ENCODE peak calls at places on chromosomes 11 and 22, in nine cellular contexts. X is coronary artery, W is HFFc6, H is PC-3, C is GM12865, P is body of pancreas, N is fibroblast of lung, J is AG04450, O is cardiac fibroblast. B is an unnamed sample.

GRCh38 chr11:120746395-120746794 is 234.8 kb downstream of the GRIK4 start:
- DNase-seq in X (no peak), O (no peak), P (no peak), H (no peak), C (no peak), N (no peak), W (no peak), J (no peak), B (no peak)

GRCh38 chr11:38191101-38191500 is 1593.1 kb upstream of the RAG2 start:
- DNase-seq in H (peak), W (no peak), J (no peak), N (no peak), C (no peak), O (no peak), P (no peak), X (no peak), B (no peak)

GRCh38 chr22:46657996-46658947 is 38.1 kb downstream of the GRAMD4 start:
- DNase-seq in H (peak), O (no peak), W (no peak), P (no peak), C (no peak), N (no peak), X (no peak), J (no peak), B (no peak)

GRCh38 chr11:120931057-120931779 is 92.7 kb upstream of the TBCEL start:
- DNase-seq in H (no peak), P (no peak), N (no peak), O (no peak), J (no peak), C (peak), W (no peak), X (no peak), B (no peak)

GRCh38 chr22:30221121-30221992 is 25.2 kb downstream of the LIF start:
- DNase-seq in W (no peak), C (peak), P (no peak), J (no peak), X (no peak), H (no peak), O (no peak), N (no peak), B (peak)

GRCh38 chr11:13314676-13315394 is 37.2 kb downstream of the BMAL1 start:
- DNase-seq in X (no peak), P (no peak), W (no peak), J (no peak), N (no peak), O (no peak), C (no peak), H (no peak), B (no peak)

GRCh38 chr11:72443016-72443415 is 8.7 kb upstream of the CLPB start:
- DNase-seq in P (no peak), W (no peak), X (no peak), O (peak), N (peak), H (no peak), C (no peak), J (no peak), B (no peak)

GRCh38 chr11:104320956-104321355 is 157.0 kb upstream of the PDGFD start:
- DNase-seq in H (no peak), X (no peak), P (no peak), N (no peak), C (no peak), J (no peak), W (no peak), O (no peak), B (no peak)

GRCh38 chr11:2529636-2530035 is 84.8 kb downstream of the KCNQ1 start:
- DNase-seq in W (no peak), O (no peak), H (no peak), P (peak), N (no peak), J (no peak), C (no peak), X (no peak), B (no peak)

GRCh38 chr11:78202733-78203167 is 14.0 kb downstream of the USP35 start:
- DNase-seq in O (no peak), C (peak), P (peak), H (no peak), N (no peak), J (no peak), W (no peak), X (no peak), B (no peak)

GRCh38 chr11:20360650-20361049 is 2.9 kb upstream of the HTATIP2 start:
- DNase-seq in N (peak), C (peak), W (no peak), O (peak), X (no peak), H (peak), J (no peak), P (no peak), B (no peak)

GRCh38 chr11:1521382-1522080 is 35.0 kb upstream of the MOB2 start:
- DNase-seq in O (no peak), N (no peak), P (no peak), X (no peak), W (no peak), H (no peak), J (no peak), C (peak), B (peak)

GRCh38 chr22:24822471-24822870 is 16.5 kb downstream of the SGSM1 start:
- DNase-seq in C (no peak), H (no peak), X (no peak), J (no peak), O (no peak), P (peak), N (no peak), W (no peak), B (no peak)

GRCh38 chr11:60872952-60873524 is 5.7 kb downstream of the ZP1 start:
- DNase-seq in X (no peak), W (peak), C (no peak), J (peak), P (no peak), O (peak), N (peak), H (no peak), B (no peak)

GRCh38 chr11:43404836-43405479 is 46.2 kb downstream of the TTC17 start:
- DNase-seq in C (no peak), P (no peak), W (no peak), O (peak), X (no peak), N (no peak), H (no peak), J (no peak), B (no peak)
- TF ChIP-seq CTCF in C (no peak), P (no peak), W (no peak), O (no peak), X (no peak), N (no peak), H (no peak), J (no peak), B (no peak)

DNA sequence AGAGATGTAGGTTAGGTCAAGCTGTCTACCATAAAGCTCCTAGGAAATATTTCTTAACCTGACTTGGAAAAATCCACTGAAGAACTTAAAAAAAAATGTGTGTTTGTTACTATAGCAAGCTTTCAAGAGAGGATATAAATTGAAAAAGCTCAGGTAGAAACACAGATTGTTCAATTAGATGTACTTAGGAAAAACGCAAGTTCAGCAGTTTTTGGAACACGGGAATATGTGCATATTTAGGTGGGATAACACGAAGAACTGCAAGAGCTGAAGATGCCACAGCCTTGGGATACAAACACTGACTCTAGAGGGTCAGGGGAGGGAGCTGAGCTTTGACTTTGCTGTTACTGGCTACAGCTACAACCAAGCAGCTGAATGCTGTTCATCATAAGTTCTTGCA is 77.8 kb upstream of the FSHB start:
- DNase-seq in C (no peak), P (no peak), H (no peak), X (no peak), N (no peak), W (no peak), J (no peak), O (no peak), B (no peak)
- TF ChIP-seq CTCF in C (no peak), P (no peak), H (no peak), X (no peak), N (no peak), W (no peak), J (no peak), O (no peak), B (no peak)

GRCh38 chr11:66130978-66131377 is 60.9 kb downstream of the PACS1 start:
- DNase-seq in W (no peak), C (no peak), P (no peak), X (no peak), J (no peak), N (no peak), H (no peak), O (no peak), B (no peak)

GRCh38 chr11:66123902-66124301 is 53.8 kb downstream of the PACS1 start:
- DNase-seq in X (no peak), W (no peak), C (no peak), P (peak), H (no peak), N (no peak), O (no peak), J (no peak), B (no peak)

GRCh38 chr11:66126064-66126463 is 56.0 kb downstream of the PACS1 start:
- DNase-seq in P (peak), O (no peak), H (no peak), C (peak), J (no peak), W (no peak), X (no peak), N (no peak), B (no peak)

GRCh38 chr11:66124564-66124963 is 54.5 kb downstream of the PACS1 start:
- DNase-seq in H (peak), W (peak), O (peak), J (no peak), N (peak), C (no peak), P (no peak), X (no peak), B (no peak)

DNA sequence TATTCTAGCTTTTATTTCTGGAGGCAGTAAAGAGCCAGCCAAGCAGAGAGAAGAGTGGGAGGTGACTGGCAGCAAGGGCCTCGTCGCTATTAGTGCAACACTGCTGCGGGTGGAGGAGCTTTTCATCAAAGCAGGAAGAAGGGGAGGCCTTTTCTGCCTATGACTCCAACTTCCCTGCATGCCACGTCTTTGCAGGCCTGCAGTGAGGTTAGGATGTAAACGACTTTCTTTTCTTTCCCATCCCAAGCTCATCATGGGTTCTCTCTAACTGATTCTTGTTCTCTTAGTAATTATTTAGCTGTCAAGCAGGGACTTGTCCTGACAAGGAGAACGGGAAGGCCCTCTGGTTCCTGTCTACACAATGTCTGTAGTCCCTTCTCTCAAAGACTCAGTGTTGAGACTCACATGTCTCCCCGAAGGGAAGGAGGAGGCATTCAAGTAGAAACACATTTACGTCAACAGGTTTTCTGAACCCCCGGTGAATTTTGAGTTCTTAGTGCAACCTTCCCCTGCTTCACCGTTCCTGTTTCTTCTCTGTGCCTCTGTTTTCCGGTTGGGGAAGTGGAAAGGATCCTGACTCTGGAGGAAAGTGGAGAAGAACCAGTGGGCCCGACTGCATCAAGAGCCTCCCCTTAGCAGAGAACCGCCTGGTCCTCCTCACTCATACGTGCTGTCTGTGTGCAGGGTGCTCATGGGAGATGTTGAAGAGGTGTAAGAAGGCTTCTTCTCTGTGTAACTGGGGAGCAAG is 56.9 kb downstream of the PACS1 start:
- DNase-seq in C (peak), W (peak), N (peak), X (peak), J (no peak), O (peak), P (peak), H (no peak), B (no peak)
- TF ChIP-seq CTCF in C (no peak), W (no peak), N (no peak), X (no peak), J (no peak), O (no peak), P (no peak), H (no peak), B (no peak)

DNA sequence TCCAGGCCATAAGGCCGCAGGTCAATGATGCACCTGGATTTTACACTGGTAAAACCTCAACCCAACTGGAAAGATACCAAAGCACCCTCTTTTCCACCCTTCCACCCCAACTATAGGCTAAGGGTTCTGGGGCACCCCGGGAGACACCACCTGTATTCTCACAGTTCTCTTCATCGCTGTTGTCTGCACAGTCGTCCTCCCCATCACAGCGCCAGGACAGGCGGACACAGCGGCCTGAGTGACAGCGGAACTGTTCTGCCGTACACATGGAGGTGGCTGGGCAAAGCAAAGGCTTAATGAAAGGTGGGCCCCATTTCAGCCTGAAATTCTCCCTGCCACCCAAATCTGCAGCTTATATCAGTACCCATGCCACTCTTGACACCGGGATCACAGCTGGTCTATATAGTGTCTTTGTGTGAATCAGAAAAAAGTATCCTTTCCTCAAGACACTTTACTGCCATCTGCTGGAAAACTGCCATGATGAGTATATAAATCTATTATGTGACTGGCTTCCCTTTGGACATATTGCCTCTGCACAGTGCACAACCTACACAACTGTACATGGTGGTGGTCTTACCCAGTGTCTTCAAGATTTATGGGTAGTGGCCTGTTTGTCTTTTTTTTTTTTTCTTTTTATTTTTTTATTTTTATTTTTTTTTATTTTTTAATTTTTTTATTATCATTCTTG is 21.5 kb downstream of the LRP4 start:
- DNase-seq in C (peak), W (peak), N (peak), H (peak), J (no peak), O (peak), X (no peak), P (no peak), B (peak)
- TF ChIP-seq CTCF in C (peak), W (peak), N (peak), H (peak), J (peak), O (peak), X (no peak), P (no peak), B (peak)

GRCh38 chr22:44003776-44004460 is 20.2 kb upstream of the PARVB start:
- DNase-seq in J (no peak), C (no peak), W (no peak), H (no peak), O (no peak), X (no peak), N (no peak), P (no peak), B (no peak)
- TF ChIP-seq CTCF in J (peak), C (no peak), W (no peak), H (no peak), O (peak), X (no peak), N (no peak), P (no peak), B (no peak)

GRCh38 chr11:117229411-117229810 is 2.5 kb downstream of the PCSK7 start:
- DNase-seq in N (no peak), P (no peak), O (no peak), J (no peak), H (no peak), W (no peak), X (peak), C (no peak), B (no peak)
- TF ChIP-seq CTCF in N (no peak), P (no peak), O (no peak), J (no peak), H (no peak), W (no peak), X (no peak), C (no peak), B (no peak)

DNA sequence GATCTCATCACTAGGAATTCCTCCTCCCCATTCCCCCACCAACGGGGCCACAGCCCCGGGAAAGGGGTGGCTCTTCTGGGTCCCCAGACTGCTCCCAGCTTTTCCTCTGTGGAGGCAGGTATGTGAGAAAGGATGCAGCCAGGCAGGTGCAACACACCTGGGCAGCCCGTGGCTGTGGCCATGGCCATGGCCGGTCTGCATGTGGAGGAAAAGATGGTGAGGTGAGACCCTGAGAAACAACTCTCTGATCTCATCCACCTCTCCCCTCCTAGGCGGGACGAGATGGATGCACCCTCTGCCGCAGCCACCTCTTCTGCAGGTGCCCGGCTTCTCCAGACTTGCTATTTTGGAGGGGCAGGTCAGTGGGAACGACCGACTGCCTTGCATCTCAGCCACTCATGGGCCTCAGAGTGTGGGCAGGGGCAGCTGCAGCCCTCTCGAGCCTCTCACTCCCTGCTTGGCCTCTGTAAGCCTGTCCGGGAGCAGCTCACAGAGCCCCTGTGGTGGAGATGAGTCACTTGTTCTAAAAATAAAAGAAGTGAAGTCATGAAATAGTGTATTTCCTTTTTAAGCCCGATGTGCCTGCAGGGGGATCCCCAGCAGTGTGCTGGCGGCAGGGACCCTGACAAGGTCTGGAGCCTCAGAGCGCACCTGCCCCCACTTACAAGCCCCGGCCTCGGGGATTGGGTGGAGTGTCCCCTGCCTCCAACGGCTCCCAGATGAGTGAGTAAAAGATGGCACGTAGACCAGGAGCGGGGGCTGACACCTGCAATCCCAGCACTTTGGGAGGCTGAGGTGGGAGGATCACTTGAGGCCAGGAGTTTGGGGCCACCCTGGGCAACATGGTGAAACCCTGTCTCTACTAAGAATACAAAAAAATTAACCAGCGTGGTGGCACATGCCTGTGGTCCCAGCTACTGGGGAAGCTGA is 10.7 kb downstream of the SMIM38 start:
- DNase-seq in J (peak), W (peak), P (peak), O (peak), N (peak), X (no peak), C (peak), H (peak), B (peak)
- TF ChIP-seq CTCF in J (peak), W (peak), P (no peak), O (peak), N (peak), X (peak), C (no peak), H (peak), B (no peak)

DNA sequence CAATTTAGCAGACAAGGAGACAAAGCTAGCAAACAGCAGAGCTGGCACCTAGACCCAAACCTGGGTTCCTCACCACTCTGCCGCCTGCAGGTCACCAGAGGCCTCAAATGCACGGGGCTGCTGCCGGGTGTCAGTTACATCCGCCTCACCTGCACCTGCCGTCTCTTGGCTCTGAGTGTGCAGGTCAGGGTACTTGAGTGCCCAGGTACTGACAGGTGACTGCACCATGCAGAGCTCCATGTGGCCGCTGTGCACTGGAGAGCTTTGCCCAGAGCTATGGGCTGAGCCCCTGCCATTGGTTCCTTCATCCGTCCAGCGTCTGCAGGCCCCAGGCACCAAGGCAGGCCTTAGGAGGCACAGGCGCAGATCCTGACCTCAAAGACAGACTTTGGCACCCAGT is 35.0 kb downstream of the PDGFB start:
- DNase-seq in C (no peak), N (no peak), W (no peak), H (no peak), X (peak), O (no peak), P (peak), J (no peak), B (no peak)
- TF ChIP-seq CTCF in C (no peak), N (no peak), W (no peak), H (no peak), X (no peak), O (no peak), P (peak), J (no peak), B (no peak)